ENCODE peak calls at places on chromosomes 16 and 17, in four cellular contexts. L, Q, S and X are unnamed samples.

GRCh38 chr17:65394811-65395472 is 166.5 kb downstream of the AXIN2 start:
- DNase-seq in L (no peak), Q (peak; percentile 7), S (no peak), X (no peak)

GRCh38 chr17:64992325-64992802 is 64.2 kb downstream of the GNA13 start:
- DNase-seq in L (peak; percentile 67), Q (no peak), S (no peak), X (peak; percentile 34)

GRCh38 chr16:13436641-13437423 is 483.1 kb upstream of the ERCC4 start:
- DNase-seq in L (no peak), Q (no peak), S (no peak), X (no peak)

GRCh38 chr17:82330322-82331239 is 3.0 kb downstream of the SECTM1 start:
- DNase-seq in L (peak; percentile 91), Q (no peak), S (no peak), X (no peak)

GRCh38 chr17:80443498-80443897 is 28.5 kb downstream of the ENDOV start:
- DNase-seq in L (no peak), Q (no peak), S (no peak), X (no peak)

GRCh38 chr16:4376126-4376819 is 4.6 kb downstream of the VASN start:
- DNase-seq in L (no peak), Q (no peak), S (no peak), X (no peak)

GRCh38 chr16:31202402-31203385 is at the start of gene PYCARD:
- DNase-seq in L (no peak), Q (peak; percentile 66), S (no peak), X (peak; percentile 61)

GRCh38 chr17:56798916-56799315 is 34.8 kb downstream of the C17orf67 start:
- DNase-seq in L (no peak), Q (peak; percentile 86), S (no peak), X (peak; percentile 73)

GRCh38 chr17:1919206-1919605 is 89.4 kb downstream of the RPA1 start:
- DNase-seq in L (no peak), Q (no peak), S (no peak), X (no peak)

GRCh38 chr17:29178750-29179231 is 1.4 kb downstream of the MYO18A start:
- DNase-seq in L (no peak), Q (peak; percentile 51), S (no peak), X (peak; percentile 37)

GRCh38 chr16:23318639-23319038 is 16.5 kb downstream of the SCNN1B start:
- DNase-seq in L (no peak), Q (no peak), S (no peak), X (no peak)

GRCh38 chr17:9120471-9120870 is 99.2 kb downstream of the NTN1 start:
- DNase-seq in L (no peak), Q (peak; percentile 54), S (no peak), X (no peak)

GRCh38 chr17:76369804-76370203 is 14.6 kb upstream of the SPHK1 start:
- DNase-seq in L (no peak), Q (no peak), S (no peak), X (no peak)

GRCh38 chr16:85309656-85310587 is 197.7 kb upstream of the CIBAR2 start:
- DNase-seq in L (no peak), Q (peak; percentile 77), S (peak; percentile 90), X (peak; percentile 62)

GRCh38 chr17:31190351-31190750 is 95.6 kb downstream of the NF1 start:
- DNase-seq in L (peak; percentile 4), Q (peak; percentile 10), S (no peak), X (peak; percentile 80)

GRCh38 chr16:72995151-72995881 is 52.6 kb downstream of the ZFHX3 start:
- DNase-seq in L (no peak), Q (peak; percentile 81), S (no peak), X (peak; percentile 69)